ENCODE peak calls at places on chromosomes 5 and 9, in six cellular contexts. C, Z, T, I, A and J are unnamed samples.
A peak's percentile ranks its signal among the peaks of the same experiment; 100 is the strongest.

GRCh38 chr5:143243103-143243502 is 160.4 kb downstream of the NR3C1 start:
- DNase-seq in C (no peak), Z (no peak), T (no peak), I (no peak), A (no peak), J (no peak)

GRCh38 chr9:88488166-88488565 is 46.8 kb upstream of the NXNL2 start:
- DNase-seq in C (no peak), Z (no peak), T (no peak), I (no peak), A (no peak), J (no peak)

GRCh38 chr5:172775326-172776234 is 4.6 kb upstream of the DUSP1 start:
- DNase-seq in C (peak; percentile 54), Z (no peak), T (no peak), I (peak; percentile 95), A (peak; percentile 85), J (no peak)

GRCh38 chr5:124341066-124341943 is 405.1 kb downstream of the ZNF608 start:
- DNase-seq in C (no peak), Z (no peak), T (no peak), I (peak; percentile 62), A (no peak), J (no peak)

GRCh38 chr9:116900007-116900367 is 212.9 kb downstream of the TRIM32 start:
- DNase-seq in C (no peak), Z (no peak), T (no peak), I (no peak), A (no peak), J (no peak)

GRCh38 chr9:135299651-135300345 is 179.8 kb upstream of the PPP1R26 start:
- DNase-seq in C (no peak), Z (no peak), T (no peak), I (no peak), A (peak; percentile 33), J (no peak)

GRCh38 chr5:66987949-66988838 is 208.4 kb downstream of the CD180 start:
- DNase-seq in C (no peak), Z (no peak), T (no peak), I (no peak), A (no peak), J (no peak)

GRCh38 chr9:133160742-133161541 is 2.8 kb downstream of the GBGT1 start:
- DNase-seq in C (peak; percentile 69), Z (no peak), T (peak; percentile 50), I (peak; percentile 81), A (peak; percentile 80), J (no peak)

GRCh38 chr5:138946241-138946623 is 71.1 kb upstream of the LRRTM2 start:
- DNase-seq in C (peak; percentile 13), Z (no peak), T (no peak), I (no peak), A (peak; percentile 63), J (no peak)

GRCh38 chr5:176536132-176536901 is 885 bp downstream of the RNF44 start:
- DNase-seq in C (peak; percentile 74), Z (no peak), T (peak; percentile 74), I (peak; percentile 79), A (peak; percentile 93), J (peak; percentile 81)

GRCh38 chr9:38066167-38066906 is 2.7 kb downstream of the SHB start:
- DNase-seq in C (peak; percentile 39), Z (no peak), T (no peak), I (no peak), A (no peak), J (no peak)

GRCh38 chr5:72598461-72599433 is 91.5 kb upstream of the ZNF366 start:
- DNase-seq in C (no peak), Z (no peak), T (no peak), I (peak; percentile 44), A (no peak), J (peak; percentile 17)

GRCh38 chr5:121296357-121296756 is 555.3 kb upstream of the FTMT start:
- DNase-seq in C (no peak), Z (no peak), T (no peak), I (no peak), A (no peak), J (no peak)

GRCh38 chr9:114401344-114401743 is 13.6 kb upstream of the AKNA start:
- DNase-seq in C (no peak), Z (no peak), T (no peak), I (no peak), A (no peak), J (no peak)

GRCh38 chr9:125649315-125649714 is 57.7 kb downstream of the MAPKAP1 start:
- DNase-seq in C (no peak), Z (no peak), T (peak; percentile 46), I (peak; percentile 47), A (no peak), J (no peak)

GRCh38 chr5:72268753-72269410 is 51.2 kb downstream of the MRPS27 start:
- DNase-seq in C (peak; percentile 54), Z (no peak), T (peak; percentile 61), I (peak; percentile 48), A (no peak), J (peak; percentile 30)

GRCh38 chr9:31259824-31260223 is 1124.6 kb upstream of the ACO1 start:
- DNase-seq in C (no peak), Z (no peak), T (no peak), I (no peak), A (no peak), J (no peak)

GRCh38 chr5:179266291-179267070 is 78.8 kb downstream of the ADAMTS2 start:
- DNase-seq in C (peak; percentile 3), Z (no peak), T (no peak), I (no peak), A (peak; percentile 55), J (no peak)

GRCh38 chr5:39605966-39606591 is 181.3 kb upstream of the DAB2 start:
- DNase-seq in C (no peak), Z (peak; percentile 89), T (no peak), I (peak; percentile 60), A (no peak), J (no peak)

GRCh38 chr5:175892401-175892800 is 21.0 kb downstream of the CPLX2 start:
- DNase-seq in C (no peak), Z (no peak), T (no peak), I (no peak), A (no peak), J (no peak)

GRCh38 chr9:981491-981898 is 5.0 kb downstream of the DMRT3 start:
- DNase-seq in C (no peak), Z (no peak), T (no peak), I (no peak), A (no peak), J (no peak)

GRCh38 chr9:3125602-3126392 is 281.9 kb upstream of the PUM3 start:
- DNase-seq in C (no peak), Z (no peak), T (no peak), I (no peak), A (no peak), J (no peak)

GRCh38 chr9:69430206-69430605 is 105.2 kb downstream of the ENTREP1 start:
- DNase-seq in C (no peak), Z (no peak), T (no peak), I (no peak), A (no peak), J (no peak)

GRCh38 chr9:86443992-86444391 is 89.8 kb upstream of the TUT7 start:
- DNase-seq in C (no peak), Z (no peak), T (no peak), I (no peak), A (no peak), J (no peak)

GRCh38 chr5:32827981-32828380 is 116.9 kb downstream of the NPR3 start:
- DNase-seq in C (no peak), Z (no peak), T (no peak), I (no peak), A (no peak), J (no peak)

GRCh38 chr5:45507174-45507573 is 189.0 kb downstream of the HCN1 start:
- DNase-seq in C (no peak), Z (no peak), T (no peak), I (no peak), A (no peak), J (no peak)

GRCh38 chr5:81631124-81631523 is 119.8 kb downstream of the SSBP2 start:
- DNase-seq in C (no peak), Z (no peak), T (no peak), I (no peak), A (no peak), J (peak; percentile 29)

GRCh38 chr5:31283326-31283725 is 89.8 kb downstream of the CDH6 start:
- DNase-seq in C (no peak), Z (no peak), T (no peak), I (no peak), A (no peak), J (no peak)

GRCh38 chr5:13558408-13558807 is 386.1 kb downstream of the DNAH5 start:
- DNase-seq in C (no peak), Z (no peak), T (no peak), I (no peak), A (no peak), J (no peak)

GRCh38 chr9:130266236-130267098 is 907 bp downstream of the HMCN2 start:
- DNase-seq in C (no peak), Z (no peak), T (no peak), I (no peak), A (no peak), J (no peak)

GRCh38 chr9:4886698-4887097 is 94.0 kb downstream of the RCL1 start:
- DNase-seq in C (no peak), Z (no peak), T (no peak), I (no peak), A (no peak), J (no peak)

GRCh38 chr9:127976498-127976897 is 4.3 kb downstream of the EEIG1 start:
- DNase-seq in C (peak; percentile 84), Z (no peak), T (no peak), I (no peak), A (no peak), J (no peak)

GRCh38 chr5:1152156-1152555 is 40.3 kb upstream of the SLC12A7 start:
- DNase-seq in C (no peak), Z (no peak), T (no peak), I (no peak), A (no peak), J (no peak)
- H3K27me3 ChIP-seq in C (peaks cover 3% of the 10 kb centered on the region), Z (no peaks in the 10 kb centered on the region), T (peaks cover 45% of the 10 kb centered on the region), I (peaks cover 14% of the 10 kb centered on the region), A (peaks cover 54% of the 10 kb centered on the region), J (no peaks in the 10 kb centered on the region)

GRCh38 chr5:95842955-95843544 is 20.5 kb upstream of the GLRX start:
- DNase-seq in C (no peak), Z (no peak), T (peak; percentile 73), I (peak; percentile 74), A (peak; percentile 90), J (peak; percentile 74)
- TF ChIP-seq CTCF in C (no peak), Z (no peak), T (peak; percentile 11), I (no peak), A (no peak), J (peak; percentile 62)

GRCh38 chr9:14270358-14271077 is 43.4 kb downstream of the NFIB start:
- DNase-seq in C (no peak), Z (no peak), T (no peak), I (peak; percentile 57), A (no peak), J (no peak)
- H3K4me3 ChIP-seq in C (no peak overlapping the region), Z (no peak overlapping the region), T (no peak overlapping the region), I (no peak overlapping the region), A (no peak overlapping the region), J (no peak overlapping the region)

DNA sequence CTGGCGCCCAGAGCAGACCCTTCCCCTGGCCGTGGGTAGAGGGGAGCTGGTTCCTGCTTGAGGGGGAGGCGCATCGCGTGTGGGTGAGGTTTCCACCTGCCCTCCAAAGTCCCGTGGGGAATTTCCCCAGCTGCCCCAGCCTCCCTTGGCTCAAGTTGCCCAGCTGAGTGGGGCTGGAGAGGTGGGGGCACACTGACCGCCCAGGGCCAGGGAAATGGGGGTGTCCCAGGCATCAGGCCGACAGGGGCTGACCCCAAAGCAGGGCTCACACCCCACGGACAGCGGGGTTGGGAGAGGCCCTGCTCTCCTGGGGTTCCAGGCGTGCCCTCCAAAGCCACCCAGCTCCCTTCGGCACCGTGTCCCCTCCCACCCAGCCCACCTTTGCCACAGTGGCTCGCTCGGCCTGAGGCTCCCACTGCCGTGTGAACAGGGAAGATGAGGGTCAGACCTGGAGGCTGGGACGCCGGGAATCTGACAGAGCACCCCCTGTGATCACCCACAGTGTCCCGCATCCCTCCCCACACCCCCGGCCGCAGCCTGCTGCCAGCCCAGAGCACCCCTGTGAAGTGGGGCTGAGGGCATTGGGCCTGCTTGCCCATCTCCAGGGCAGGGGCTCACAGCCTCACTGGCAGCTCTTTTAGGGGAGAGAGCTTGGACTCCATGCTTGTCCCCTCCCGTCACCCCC is 933 bp upstream of the EGFL7 start:
- DNase-seq in C (no peak), Z (no peak), T (no peak), I (no peak), A (no peak), J (no peak)
- H3K27me3 ChIP-seq in C (peaks cover 6% of the 10 kb centered on the region), Z (no peaks in the 10 kb centered on the region), T (peaks cover 26% of the 10 kb centered on the region), I (peaks cover 13% of the 10 kb centered on the region), A (peaks cover 96% of the 10 kb centered on the region), J (peaks cover 1% of the 10 kb centered on the region)